ENCODE peak calls at places on chromosomes 4 and X, in eight cellular contexts. One of them, this sample, is unnamed.

GRCh38 chrX:22999696-23000223 is at the start of gene DDX53:
- DNase-seq in thoracic aorta: no peak
- DNase-seq in OCI-LY7: no peak
- DNase-seq in HepG2: no peak
- DNase-seq in epithelial cell of esophagus: no peak
- DNase-seq in HCT116: no peak
- DNase-seq in left lung: no peak
- DNase-seq in AG09319: no peak
- DNase-seq in this sample: no peak

GRCh38 chr4:170741856-170742255 is 652.1 kb upstream of the AADAT start:
- DNase-seq in thoracic aorta: no peak
- DNase-seq in OCI-LY7: no peak
- DNase-seq in HepG2: no peak
- DNase-seq in epithelial cell of esophagus: peak; percentile 48
- DNase-seq in HCT116: no peak
- DNase-seq in left lung: no peak
- DNase-seq in AG09319: no peak
- DNase-seq in this sample: no peak

GRCh38 chr4:146650034-146650433 is 11.3 kb downstream of the POU4F2 start:
- DNase-seq in thoracic aorta: no peak
- DNase-seq in OCI-LY7: no peak
- DNase-seq in HepG2: no peak
- DNase-seq in epithelial cell of esophagus: no peak
- DNase-seq in HCT116: no peak
- DNase-seq in left lung: no peak
- DNase-seq in AG09319: no peak
- DNase-seq in this sample: no peak

GRCh38 chr4:60812811-60813210 is 387.3 kb upstream of the ADGRL3 start:
- DNase-seq in thoracic aorta: no peak
- DNase-seq in OCI-LY7: no peak
- DNase-seq in HepG2: no peak
- DNase-seq in epithelial cell of esophagus: no peak
- DNase-seq in HCT116: no peak
- DNase-seq in left lung: no peak
- DNase-seq in AG09319: no peak
- DNase-seq in this sample: no peak

GRCh38 chr4:65344278-65344825 is 325.9 kb downstream of the EPHA5 start:
- DNase-seq in thoracic aorta: no peak
- DNase-seq in OCI-LY7: no peak
- DNase-seq in HepG2: no peak
- DNase-seq in epithelial cell of esophagus: peak; percentile 27
- DNase-seq in HCT116: no peak
- DNase-seq in left lung: no peak
- DNase-seq in AG09319: no peak
- DNase-seq in this sample: no peak

GRCh38 chrX:70196961-70197805 is 19.9 kb downstream of the DGAT2L6 start:
- DNase-seq in thoracic aorta: peak; percentile 5
- DNase-seq in OCI-LY7: peak; percentile 63
- DNase-seq in HepG2: peak; percentile 51
- DNase-seq in epithelial cell of esophagus: peak; percentile 71
- DNase-seq in HCT116: peak; percentile 60
- DNase-seq in left lung: no peak
- DNase-seq in AG09319: peak; percentile 7
- DNase-seq in this sample: peak; percentile 45

GRCh38 chr4:61200991-61201526 is 933 bp downstream of the ADGRL3 start:
- DNase-seq in thoracic aorta: no peak
- DNase-seq in OCI-LY7: no peak
- DNase-seq in HepG2: no peak
- DNase-seq in epithelial cell of esophagus: peak; percentile 43
- DNase-seq in HCT116: no peak
- DNase-seq in left lung: peak; percentile 61
- DNase-seq in AG09319: no peak
- DNase-seq in this sample: peak; percentile 25

GRCh38 chrX:118726887-118727685 is at the start of gene IL13RA1:
- DNase-seq in thoracic aorta: peak; percentile 21
- DNase-seq in OCI-LY7: no peak
- DNase-seq in HepG2: peak; percentile 93
- DNase-seq in epithelial cell of esophagus: peak; percentile 87
- DNase-seq in HCT116: peak; percentile 60
- DNase-seq in left lung: peak; percentile 93
- DNase-seq in AG09319: peak; percentile 53
- DNase-seq in this sample: peak; percentile 63

GRCh38 chrX:44431206-44431605 is 87.7 kb upstream of the EFHC2 start:
- DNase-seq in thoracic aorta: no peak
- DNase-seq in OCI-LY7: no peak
- DNase-seq in HepG2: peak; percentile 6
- DNase-seq in epithelial cell of esophagus: peak; percentile 87
- DNase-seq in HCT116: peak; percentile 6
- DNase-seq in left lung: no peak
- DNase-seq in AG09319: no peak
- DNase-seq in this sample: no peak

GRCh38 chrX:107450823-107451509 is 1.5 kb downstream of the FRMPD3 start:
- DNase-seq in thoracic aorta: no peak
- DNase-seq in OCI-LY7: peak; percentile 84
- DNase-seq in HepG2: no peak
- DNase-seq in epithelial cell of esophagus: no peak
- DNase-seq in HCT116: no peak
- DNase-seq in left lung: no peak
- DNase-seq in AG09319: no peak
- DNase-seq in this sample: no peak

GRCh38 chr4:141971854-141972253 is 335.5 kb downstream of the IL15 start:
- DNase-seq in thoracic aorta: no peak
- DNase-seq in OCI-LY7: no peak
- DNase-seq in HepG2: no peak
- DNase-seq in epithelial cell of esophagus: no peak
- DNase-seq in HCT116: no peak
- DNase-seq in left lung: no peak
- DNase-seq in AG09319: no peak
- DNase-seq in this sample: no peak

GRCh38 chrX:76454456-76454927 is 27.0 kb downstream of the MAGEE1 start:
- DNase-seq in thoracic aorta: no peak
- DNase-seq in OCI-LY7: peak; percentile 28
- DNase-seq in HepG2: peak; percentile 4
- DNase-seq in epithelial cell of esophagus: peak; percentile 27
- DNase-seq in HCT116: peak; percentile 0
- DNase-seq in left lung: no peak
- DNase-seq in AG09319: no peak
- DNase-seq in this sample: peak; percentile 5

GRCh38 chr4:148795156-148795864 is 353.1 kb upstream of the NR3C2 start:
- DNase-seq in thoracic aorta: no peak
- DNase-seq in OCI-LY7: no peak
- DNase-seq in HepG2: no peak
- DNase-seq in epithelial cell of esophagus: peak; percentile 39
- DNase-seq in HCT116: no peak
- DNase-seq in left lung: peak; percentile 42
- DNase-seq in AG09319: no peak
- DNase-seq in this sample: no peak

GRCh38 chr4:6892190-6892908 is 17.3 kb upstream of the TBC1D14 start:
- DNase-seq in thoracic aorta: no peak
- DNase-seq in OCI-LY7: no peak
- DNase-seq in HepG2: peak; percentile 94
- DNase-seq in epithelial cell of esophagus: peak; percentile 13
- DNase-seq in HCT116: no peak
- DNase-seq in left lung: peak; percentile 81
- DNase-seq in AG09319: no peak
- DNase-seq in this sample: peak; percentile 55

GRCh38 chr4:5267418-5267817 is 216.1 kb downstream of the STK32B start:
- DNase-seq in thoracic aorta: no peak
- DNase-seq in OCI-LY7: no peak
- DNase-seq in HepG2: no peak
- DNase-seq in epithelial cell of esophagus: no peak
- DNase-seq in HCT116: no peak
- DNase-seq in left lung: no peak
- DNase-seq in AG09319: no peak
- DNase-seq in this sample: no peak

GRCh38 chr4:139576219-139576618 is 20.2 kb upstream of the SETD7 start:
- DNase-seq in thoracic aorta: no peak
- DNase-seq in OCI-LY7: no peak
- DNase-seq in HepG2: no peak
- DNase-seq in epithelial cell of esophagus: no peak
- DNase-seq in HCT116: no peak
- DNase-seq in left lung: no peak
- DNase-seq in AG09319: no peak
- DNase-seq in this sample: no peak

GRCh38 chr4:76892601-76893000 is 5.3 kb downstream of the SOWAHB start:
- DNase-seq in thoracic aorta: no peak
- DNase-seq in OCI-LY7: no peak
- DNase-seq in HepG2: no peak
- DNase-seq in epithelial cell of esophagus: peak; percentile 96
- DNase-seq in HCT116: no peak
- DNase-seq in left lung: no peak
- DNase-seq in AG09319: no peak
- DNase-seq in this sample: no peak

GRCh38 chr4:121707344-121707743 is 10.6 kb upstream of the ANXA5 start:
- DNase-seq in thoracic aorta: no peak
- DNase-seq in OCI-LY7: no peak
- DNase-seq in HepG2: no peak
- DNase-seq in epithelial cell of esophagus: no peak
- DNase-seq in HCT116: no peak
- DNase-seq in left lung: no peak
- DNase-seq in AG09319: no peak
- DNase-seq in this sample: no peak

GRCh38 chr4:77994194-77994721 is 62.9 kb upstream of the FRAS1 start:
- DNase-seq in thoracic aorta: no peak
- DNase-seq in OCI-LY7: peak; percentile 62
- DNase-seq in HepG2: peak; percentile 84
- DNase-seq in epithelial cell of esophagus: peak; percentile 70
- DNase-seq in HCT116: peak; percentile 71
- DNase-seq in left lung: no peak
- DNase-seq in AG09319: peak; percentile 10
- DNase-seq in this sample: peak; percentile 36

GRCh38 chr4:1855334-1856070 is 454 bp downstream of the LETM1 start:
- DNase-seq in thoracic aorta: no peak
- DNase-seq in OCI-LY7: peak; percentile 30
- DNase-seq in HepG2: no peak
- DNase-seq in epithelial cell of esophagus: peak; percentile 37
- DNase-seq in HCT116: no peak
- DNase-seq in left lung: peak; percentile 85
- DNase-seq in AG09319: no peak
- DNase-seq in this sample: peak; percentile 49

DNA sequence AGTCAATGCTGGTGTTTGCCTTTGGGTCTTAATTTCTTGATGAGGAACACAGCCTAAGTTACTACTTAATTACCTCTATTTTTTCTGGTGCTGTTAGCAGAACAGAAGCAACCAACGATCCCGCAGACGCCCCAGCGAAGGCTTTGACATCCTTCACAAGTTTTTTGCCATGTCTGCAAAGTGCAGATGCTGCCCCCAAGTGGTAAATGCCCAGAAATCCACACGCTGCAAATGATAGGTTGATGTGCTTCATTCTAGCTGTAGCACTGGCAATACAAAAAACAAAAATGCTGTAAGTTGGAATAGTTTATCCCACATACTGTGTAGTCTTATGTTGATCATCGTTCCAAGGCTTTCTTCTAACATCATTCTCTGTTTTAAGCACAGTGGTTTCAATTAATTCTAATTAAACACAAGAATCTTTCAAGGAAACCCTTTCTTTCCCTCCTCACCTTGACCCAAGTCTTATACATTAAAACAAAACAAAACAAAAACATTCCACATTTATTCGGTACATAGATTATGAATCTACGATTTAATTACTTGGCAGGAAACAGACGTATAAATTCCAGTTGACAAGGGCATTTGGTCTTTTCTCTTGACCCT is 1.2 kb downstream of the PNPLA4 start:
- DNase-seq in thoracic aorta: no peak
- DNase-seq in OCI-LY7: peak; percentile 62
- DNase-seq in HepG2: peak; percentile 53
- DNase-seq in epithelial cell of esophagus: peak; percentile 70
- DNase-seq in HCT116: peak; percentile 27
- DNase-seq in left lung: no peak
- DNase-seq in AG09319: peak; percentile 8
- DNase-seq in this sample: peak; percentile 39
- TF ChIP-seq CTCF in thoracic aorta: peak; percentile 22
- TF ChIP-seq CTCF in OCI-LY7: peak; percentile 83
- TF ChIP-seq CTCF in HepG2: peak; percentile 80
- TF ChIP-seq CTCF in epithelial cell of esophagus: peak; percentile 72
- TF ChIP-seq CTCF in HCT116: peak; percentile 57
- TF ChIP-seq CTCF in left lung: peak; percentile 53
- TF ChIP-seq CTCF in AG09319: peak; percentile 75
- TF ChIP-seq CTCF in this sample: peak; percentile 56

DNA sequence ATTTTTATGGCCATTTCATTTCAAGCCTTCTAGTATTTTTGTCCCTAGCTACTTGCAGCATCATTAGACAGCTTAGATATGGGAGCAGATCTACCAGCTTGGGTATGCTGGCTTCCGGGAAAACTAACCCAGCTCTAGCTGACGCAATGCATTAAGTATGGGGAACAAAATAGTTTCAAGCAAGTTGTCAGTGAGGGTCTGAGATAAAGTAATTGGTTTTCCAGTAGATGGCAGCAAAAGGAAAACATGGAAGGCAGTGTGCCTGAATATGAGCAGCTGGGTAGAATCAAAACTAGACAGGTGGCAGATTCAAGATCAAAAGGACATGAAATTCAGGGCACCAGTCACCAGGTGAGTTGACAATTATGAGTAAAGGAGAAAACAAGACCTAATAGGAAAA is 340.9 kb upstream of the CTSO start:
- DNase-seq in thoracic aorta: no peak
- DNase-seq in OCI-LY7: no peak
- DNase-seq in HepG2: peak; percentile 35
- DNase-seq in epithelial cell of esophagus: peak; percentile 84
- DNase-seq in HCT116: peak; percentile 76
- DNase-seq in left lung: no peak
- DNase-seq in AG09319: no peak
- DNase-seq in this sample: peak; percentile 4
- TF ChIP-seq CTCF in thoracic aorta: no peak
- TF ChIP-seq CTCF in OCI-LY7: peak; percentile 41
- TF ChIP-seq CTCF in HepG2: peak; percentile 57
- TF ChIP-seq CTCF in epithelial cell of esophagus: no peak
- TF ChIP-seq CTCF in HCT116: peak; percentile 43
- TF ChIP-seq CTCF in left lung: no peak
- TF ChIP-seq CTCF in AG09319: peak; percentile 7
- TF ChIP-seq CTCF in this sample: no peak

DNA sequence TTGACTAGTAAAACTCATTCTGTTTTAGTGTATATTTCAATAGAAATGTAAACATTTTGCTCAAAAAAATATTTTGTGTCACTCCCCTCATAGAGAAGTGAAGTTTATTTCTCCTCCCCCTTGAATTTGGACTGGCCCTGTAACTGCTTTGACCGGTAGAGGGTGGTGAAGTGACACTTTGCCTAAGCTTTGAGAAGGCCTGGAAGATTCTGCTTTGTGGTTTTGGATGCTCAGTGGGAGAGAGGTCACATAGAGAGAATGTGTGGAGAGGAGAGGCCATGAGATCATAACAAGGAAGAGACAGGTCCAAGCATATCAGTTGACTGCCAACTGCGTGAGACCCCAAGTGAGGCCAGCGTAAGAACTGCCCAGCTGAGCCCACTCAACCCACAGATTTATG is 19.1 kb upstream of the ARX start:
- DNase-seq in thoracic aorta: no peak
- DNase-seq in OCI-LY7: no peak
- DNase-seq in HepG2: peak; percentile 4
- DNase-seq in epithelial cell of esophagus: no peak
- DNase-seq in HCT116: no peak
- DNase-seq in left lung: no peak
- DNase-seq in AG09319: no peak
- DNase-seq in this sample: no peak
- TF ChIP-seq CTCF in thoracic aorta: no peak
- TF ChIP-seq CTCF in OCI-LY7: no peak
- TF ChIP-seq CTCF in HepG2: peak; percentile 38
- TF ChIP-seq CTCF in epithelial cell of esophagus: peak; percentile 31
- TF ChIP-seq CTCF in HCT116: peak; percentile 40
- TF ChIP-seq CTCF in left lung: no peak
- TF ChIP-seq CTCF in AG09319: no peak
- TF ChIP-seq CTCF in this sample: no peak

GRCh38 chr4:75513529-75514130 is 573 bp downstream of the RCHY1 start:
- DNase-seq in thoracic aorta: no peak
- DNase-seq in OCI-LY7: peak; percentile 15
- DNase-seq in HepG2: no peak
- DNase-seq in epithelial cell of esophagus: no peak
- DNase-seq in HCT116: no peak
- DNase-seq in left lung: no peak
- DNase-seq in AG09319: no peak
- DNase-seq in this sample: no peak
- TF ChIP-seq CTCF in thoracic aorta: no peak
- TF ChIP-seq CTCF in OCI-LY7: no peak
- TF ChIP-seq CTCF in HepG2: no peak
- TF ChIP-seq CTCF in epithelial cell of esophagus: no peak
- TF ChIP-seq CTCF in HCT116: no peak
- TF ChIP-seq CTCF in left lung: no peak
- TF ChIP-seq CTCF in AG09319: no peak
- TF ChIP-seq CTCF in this sample: no peak

This sample was measured in GM20000.